ENCODE peak calls at places on chromosomes 16 and 17, in six cellular contexts. E is HAP-1, Q is right lobe of liver, G is PC-9, I is SJCRH30, X is breast epithelium. O is an unnamed sample.

GRCh38 chr16:23504076-23504452 is 6.2 kb downstream of the GGA2 start:
- DNase-seq in E (no peak), Q (no peak), G (no peak), I (no peak), X (peak; percentile 77), O (no peak)

GRCh38 chr16:20866161-20866772 is 33.9 kb downstream of the DCUN1D3 start:
- DNase-seq in E (no peak), Q (peak; percentile 80), G (peak; percentile 77), I (peak; percentile 80), X (no peak), O (peak; percentile 89)

GRCh38 chr16:71479420-71479819 is 9.7 kb downstream of the ZNF19 start:
- DNase-seq in E (peak; percentile 45), Q (no peak), G (no peak), I (peak; percentile 16), X (no peak), O (no peak)

GRCh38 chr17:68600881-68601564 is at the start of gene FAM20A:
- DNase-seq in E (peak; percentile 30), Q (peak; percentile 91), G (no peak), I (peak; percentile 19), X (no peak), O (no peak)

GRCh38 chr16:84302111-84302954 is 7.7 kb downstream of the WFDC1 start:
- DNase-seq in E (no peak), Q (no peak), G (no peak), I (no peak), X (no peak), O (no peak)

GRCh38 chr17:15185625-15185991 is 79.5 kb downstream of the PMP22 start:
- DNase-seq in E (no peak), Q (no peak), G (no peak), I (no peak), X (no peak), O (no peak)

GRCh38 chr17:52648995-52649394 is 490.5 kb upstream of the CA10 start:
- DNase-seq in E (no peak), Q (no peak), G (no peak), I (no peak), X (no peak), O (no peak)

GRCh38 chr17:75843577-75844529 is at the start of gene UNC13D:
- DNase-seq in E (no peak), Q (peak; percentile 68), G (peak; percentile 80), I (no peak), X (peak; percentile 66), O (peak; percentile 66)

GRCh38 chr16:4402439-4403132 is 13.8 kb downstream of the CORO7 start:
- DNase-seq in E (peak; percentile 69), Q (peak; percentile 85), G (no peak), I (peak; percentile 70), X (peak; percentile 74), O (peak; percentile 75)

GRCh38 chr16:83615131-83615530 is 192.6 kb upstream of the HSBP1 start:
- DNase-seq in E (no peak), Q (no peak), G (no peak), I (no peak), X (no peak), O (no peak)

GRCh38 chr17:79836952-79837887 is 2.0 kb downstream of the CBX4 start:
- DNase-seq in E (peak; percentile 16), Q (peak; percentile 92), G (peak; percentile 85), I (peak; percentile 54), X (peak; percentile 91), O (peak; percentile 95)

GRCh38 chr17:6666077-6666521 is 14.5 kb downstream of the C17orf100 start:
- DNase-seq in E (peak; percentile 66), Q (peak; percentile 66), G (peak; percentile 67), I (peak; percentile 59), X (peak; percentile 69), O (no peak)

GRCh38 chr16:24988137-24988535 is 27.0 kb downstream of the ARHGAP17 start:
- DNase-seq in E (no peak), Q (no peak), G (no peak), I (no peak), X (no peak), O (no peak)

GRCh38 chr17:82242977-82243647 is 14.3 kb downstream of the SLC16A3 start:
- DNase-seq in E (no peak), Q (peak; percentile 90), G (no peak), I (peak; percentile 52), X (peak; percentile 77), O (peak; percentile 90)

GRCh38 chr17:39800540-39800939 is 62.8 kb downstream of the GRB7 start:
- DNase-seq in E (no peak), Q (no peak), G (no peak), I (no peak), X (no peak), O (no peak)

GRCh38 chr16:4212934-4213296 is 29.0 kb downstream of the SRL start:
- DNase-seq in E (no peak), Q (no peak), G (peak; percentile 76), I (no peak), X (no peak), O (no peak)

GRCh38 chr16:66988197-66988788 is at the start of gene CES4A:
- DNase-seq in E (no peak), Q (peak; percentile 71), G (no peak), I (no peak), X (no peak), O (no peak)

GRCh38 chr16:80274576-80275191 is 266.1 kb upstream of the DYNLRB2 start:
- DNase-seq in E (no peak), Q (no peak), G (no peak), I (no peak), X (peak; percentile 73), O (no peak)

GRCh38 chr16:57810197-57811024 is 8.1 kb upstream of the KIFC3 start:
- DNase-seq in E (no peak), Q (peak; percentile 95), G (peak; percentile 97), I (peak; percentile 74), X (peak; percentile 78), O (peak; percentile 90)

GRCh38 chr16:79664407-79664806 is 63.9 kb upstream of the MAF start:
- DNase-seq in E (no peak), Q (no peak), G (no peak), I (no peak), X (no peak), O (no peak)

GRCh38 chr17:59513934-59514841 is 51.2 kb upstream of the DHX40 start:
- DNase-seq in E (peak; percentile 100), Q (peak; percentile 89), G (peak; percentile 56), I (peak; percentile 68), X (peak; percentile 32), O (peak; percentile 79)

GRCh38 chr17:48037036-48037881 is at the start of gene COPZ2:
- DNase-seq in E (no peak), Q (peak; percentile 76), G (no peak), I (no peak), X (peak; percentile 50), O (peak; percentile 71)

GRCh38 chr16:57501492-57501891 is 15.2 kb upstream of the DOK4 start:
- DNase-seq in E (no peak), Q (no peak), G (no peak), I (no peak), X (no peak), O (no peak)

GRCh38 chr17:50123649-50124349 is 6.2 kb downstream of the SAMD14 start:
- DNase-seq in E (no peak), Q (no peak), G (no peak), I (peak; percentile 54), X (no peak), O (no peak)

GRCh38 chr17:7840875-7841274 is 6.9 kb downstream of the KDM6B start:
- DNase-seq in E (no peak), Q (no peak), G (no peak), I (no peak), X (no peak), O (no peak)
- H3K4me3 ChIP-seq in E (peak overlapping the region; percentile 76), Q (peak overlapping the region; percentile 98), G (peak overlapping the region; percentile 93), I (peak overlapping the region; percentile 75), X (no peak overlapping the region), O (peak overlapping the region; percentile 46)

GRCh38 chr16:725041-725376 is 1.2 kb downstream of the CCDC78 start:
- DNase-seq in E (no peak), Q (no peak), G (peak; percentile 24), I (no peak), X (no peak), O (no peak)

GRCh38 chr16:721765-722481 is 977 bp downstream of the ANTKMT start:
- DNase-seq in E (no peak), Q (no peak), G (no peak), I (no peak), X (no peak), O (no peak)

GRCh38 chr16:724188-725040 is 1.8 kb downstream of the CCDC78 start:
- DNase-seq in E (no peak), Q (no peak), G (peak; percentile 32), I (peak; percentile 61), X (no peak), O (no peak)

GRCh38 chr16:722835-723633 is 2.1 kb downstream of the ANTKMT start:
- DNase-seq in E (no peak), Q (no peak), G (no peak), I (no peak), X (no peak), O (no peak)

DNA sequence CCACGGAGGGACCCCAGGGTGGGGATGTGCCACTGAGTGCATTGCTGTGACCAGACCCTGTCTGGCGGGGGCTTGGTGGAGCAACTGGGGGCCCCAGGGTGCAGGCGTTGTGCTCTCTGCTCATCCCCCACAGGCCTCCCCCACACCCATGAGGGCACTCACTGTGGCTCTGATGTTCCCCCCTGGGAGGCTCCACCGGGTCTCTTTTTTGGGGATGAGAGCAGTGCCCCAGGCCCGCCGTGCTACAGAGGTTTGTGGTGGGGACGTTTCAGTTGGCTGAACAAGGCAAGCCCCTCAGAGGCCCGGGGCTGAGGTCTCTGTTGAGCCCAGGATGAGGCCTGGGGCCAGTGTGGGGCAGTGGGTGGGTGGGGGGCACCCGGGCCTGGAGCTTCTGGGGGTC is 2.5 kb downstream of the CCDC78 start:
- DNase-seq in E (no peak), Q (no peak), G (peak; percentile 21), I (no peak), X (no peak), O (no peak)
- H3K4me1 ChIP-seq in E (peaks cover 14% of the 10 kb centered on the region), Q (peaks cover 4% of the 10 kb centered on the region), G (peaks cover 21% of the 10 kb centered on the region), I (peaks cover 21% of the 10 kb centered on the region), X (peaks cover 30% of the 10 kb centered on the region), O (peaks cover 3% of the 10 kb centered on the region)

GRCh38 chr17:77429735-77429984 is 288.9 kb downstream of the SEC14L1 start:
- DNase-seq in E (no peak), Q (no peak), G (no peak), I (no peak), X (no peak), O (no peak)
- H3K4me3 ChIP-seq in E (no peak overlapping the region), Q (no peak overlapping the region), G (no peak overlapping the region), I (no peak overlapping the region), X (no peak overlapping the region), O (no peak overlapping the region)

DNA sequence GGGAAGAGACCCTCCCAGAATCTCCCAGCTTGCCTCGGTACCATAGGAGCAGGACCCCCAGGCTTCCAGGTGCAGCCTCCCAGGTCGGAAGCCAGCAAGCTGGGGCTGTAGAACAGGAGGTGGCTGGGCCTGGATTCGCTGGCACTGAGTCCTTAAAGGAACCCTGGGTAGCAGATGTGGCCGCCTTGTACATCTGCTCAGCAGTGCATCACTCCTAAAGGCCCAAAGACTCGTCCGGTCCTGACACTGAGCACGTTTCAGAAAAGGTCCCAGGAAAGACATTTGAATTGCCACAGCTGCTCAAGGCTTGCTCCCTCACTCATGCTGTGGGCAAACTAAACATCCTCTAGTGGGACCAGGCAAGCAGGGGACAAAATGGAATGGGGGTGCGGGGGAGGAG is 172.8 kb downstream of the RAB11FIP4 start:
- DNase-seq in E (no peak), Q (no peak), G (no peak), I (no peak), X (no peak), O (no peak)
- H3K4me1 ChIP-seq in E (no peaks in the 10 kb centered on the region), Q (peaks cover 55% of the 10 kb centered on the region), G (peaks cover 55% of the 10 kb centered on the region), I (no peaks in the 10 kb centered on the region), X (peaks cover 17% of the 10 kb centered on the region), O (peaks cover 14% of the 10 kb centered on the region)

GRCh38 chr16:69298261-69298660 is 12.9 kb upstream of the VPS4A start:
- DNase-seq in E (no peak), Q (no peak), G (no peak), I (no peak), X (no peak), O (no peak)
- H3K4me3 ChIP-seq in E (no peak overlapping the region), Q (no peak overlapping the region), G (no peak overlapping the region), I (no peak overlapping the region), X (no peak overlapping the region), O (no peak overlapping the region)

GRCh38 chr16:1530349-1530882 is 3.0 kb upstream of the TMEM204 start:
- DNase-seq in E (no peak), Q (peak; percentile 13), G (no peak), I (no peak), X (no peak), O (no peak)
- H3K4me1 ChIP-seq in E (no peaks in the 10 kb centered on the region), Q (no peaks in the 10 kb centered on the region), G (no peaks in the 10 kb centered on the region), I (peaks cover 13% of the 10 kb centered on the region), X (peaks cover 17% of the 10 kb centered on the region), O (peaks cover 6% of the 10 kb centered on the region)

O was measured in RWPE2.